ENCODE peak calls at places on chromosomes 5 and 9, in ten cellular contexts. One of them, this sample, is unnamed.
A peak's percentile ranks its signal among the peaks of the same experiment; 100 is the strongest.

GRCh38 chr9:125989090-125989501 is 241.9 kb downstream of the PBX3 start:
- DNase-seq in IMR-90: no peak
- DNase-seq in fibroblast of lung: no peak
- DNase-seq in psoas muscle: peak; percentile 38
- DNase-seq in lower lobe of right lung: peak; percentile 27
- DNase-seq in brain microvascular endothelial cell: no peak
- DNase-seq in bronchial epithelial cell: no peak
- DNase-seq in body of pancreas: no peak
- DNase-seq in right lobe of liver: peak; percentile 11
- DNase-seq in ovary: no peak
- DNase-seq in this sample: no peak

GRCh38 chr9:19998823-19999455 is 210.1 kb upstream of the SLC24A2 start:
- DNase-seq in IMR-90: no peak
- DNase-seq in fibroblast of lung: peak; percentile 61
- DNase-seq in psoas muscle: no peak
- DNase-seq in lower lobe of right lung: no peak
- DNase-seq in brain microvascular endothelial cell: peak; percentile 36
- DNase-seq in bronchial epithelial cell: peak; percentile 46
- DNase-seq in body of pancreas: no peak
- DNase-seq in right lobe of liver: no peak
- DNase-seq in ovary: no peak
- DNase-seq in this sample: peak; percentile 15

GRCh38 chr5:41728281-41728680 is 141.9 kb downstream of the OXCT1 start:
- DNase-seq in IMR-90: no peak
- DNase-seq in fibroblast of lung: no peak
- DNase-seq in psoas muscle: no peak
- DNase-seq in lower lobe of right lung: no peak
- DNase-seq in brain microvascular endothelial cell: no peak
- DNase-seq in bronchial epithelial cell: peak; percentile 86
- DNase-seq in body of pancreas: no peak
- DNase-seq in right lobe of liver: no peak
- DNase-seq in ovary: no peak
- DNase-seq in this sample: no peak

GRCh38 chr5:132057498-132058255 is 2.8 kb upstream of the IL3 start:
- DNase-seq in IMR-90: no peak
- DNase-seq in fibroblast of lung: no peak
- DNase-seq in psoas muscle: peak; percentile 28
- DNase-seq in lower lobe of right lung: peak; percentile 24
- DNase-seq in brain microvascular endothelial cell: no peak
- DNase-seq in bronchial epithelial cell: no peak
- DNase-seq in body of pancreas: no peak
- DNase-seq in right lobe of liver: peak; percentile 2
- DNase-seq in ovary: no peak
- DNase-seq in this sample: no peak

GRCh38 chr9:89357331-89358197 is 39.3 kb downstream of the SECISBP2 start:
- DNase-seq in IMR-90: no peak
- DNase-seq in fibroblast of lung: no peak
- DNase-seq in psoas muscle: no peak
- DNase-seq in lower lobe of right lung: no peak
- DNase-seq in brain microvascular endothelial cell: no peak
- DNase-seq in bronchial epithelial cell: no peak
- DNase-seq in body of pancreas: no peak
- DNase-seq in right lobe of liver: no peak
- DNase-seq in ovary: no peak
- DNase-seq in this sample: no peak

GRCh38 chr9:9389904-9390303 is 1222.9 kb downstream of the PTPRD start:
- DNase-seq in IMR-90: no peak
- DNase-seq in fibroblast of lung: no peak
- DNase-seq in psoas muscle: no peak
- DNase-seq in lower lobe of right lung: no peak
- DNase-seq in brain microvascular endothelial cell: no peak
- DNase-seq in bronchial epithelial cell: no peak
- DNase-seq in body of pancreas: no peak
- DNase-seq in right lobe of liver: no peak
- DNase-seq in ovary: no peak
- DNase-seq in this sample: no peak

GRCh38 chr9:38412751-38413150 is 11.5 kb downstream of the IGFBPL1 start:
- DNase-seq in IMR-90: no peak
- DNase-seq in fibroblast of lung: no peak
- DNase-seq in psoas muscle: no peak
- DNase-seq in lower lobe of right lung: no peak
- DNase-seq in brain microvascular endothelial cell: no peak
- DNase-seq in bronchial epithelial cell: no peak
- DNase-seq in body of pancreas: no peak
- DNase-seq in right lobe of liver: no peak
- DNase-seq in ovary: no peak
- DNase-seq in this sample: no peak

GRCh38 chr9:137417161-137418021 is 5.6 kb downstream of the EXD3 start:
- DNase-seq in IMR-90: no peak
- DNase-seq in fibroblast of lung: no peak
- DNase-seq in psoas muscle: peak; percentile 61
- DNase-seq in lower lobe of right lung: peak; percentile 51
- DNase-seq in brain microvascular endothelial cell: no peak
- DNase-seq in bronchial epithelial cell: no peak
- DNase-seq in body of pancreas: no peak
- DNase-seq in right lobe of liver: peak; percentile 19
- DNase-seq in ovary: peak; percentile 48
- DNase-seq in this sample: no peak

GRCh38 chr5:5239191-5239590 is 99.1 kb downstream of the ADAMTS16 start:
- DNase-seq in IMR-90: no peak
- DNase-seq in fibroblast of lung: no peak
- DNase-seq in psoas muscle: no peak
- DNase-seq in lower lobe of right lung: no peak
- DNase-seq in brain microvascular endothelial cell: no peak
- DNase-seq in bronchial epithelial cell: no peak
- DNase-seq in body of pancreas: no peak
- DNase-seq in right lobe of liver: no peak
- DNase-seq in ovary: no peak
- DNase-seq in this sample: no peak

GRCh38 chr5:65356274-65356673 is 125.4 kb downstream of the ADAMTS6 start:
- DNase-seq in IMR-90: no peak
- DNase-seq in fibroblast of lung: no peak
- DNase-seq in psoas muscle: no peak
- DNase-seq in lower lobe of right lung: no peak
- DNase-seq in brain microvascular endothelial cell: no peak
- DNase-seq in bronchial epithelial cell: no peak
- DNase-seq in body of pancreas: no peak
- DNase-seq in right lobe of liver: no peak
- DNase-seq in ovary: no peak
- DNase-seq in this sample: peak; percentile 45

GRCh38 chr5:173742432-173742816 is 126.0 kb upstream of the BOD1 start:
- DNase-seq in IMR-90: no peak
- DNase-seq in fibroblast of lung: no peak
- DNase-seq in psoas muscle: no peak
- DNase-seq in lower lobe of right lung: no peak
- DNase-seq in brain microvascular endothelial cell: no peak
- DNase-seq in bronchial epithelial cell: no peak
- DNase-seq in body of pancreas: no peak
- DNase-seq in right lobe of liver: no peak
- DNase-seq in ovary: no peak
- DNase-seq in this sample: no peak

GRCh38 chr9:2043243-2043642 is 28.1 kb downstream of the SMARCA2 start:
- DNase-seq in IMR-90: no peak
- DNase-seq in fibroblast of lung: peak; percentile 14
- DNase-seq in psoas muscle: no peak
- DNase-seq in lower lobe of right lung: no peak
- DNase-seq in brain microvascular endothelial cell: no peak
- DNase-seq in bronchial epithelial cell: no peak
- DNase-seq in body of pancreas: no peak
- DNase-seq in right lobe of liver: no peak
- DNase-seq in ovary: no peak
- DNase-seq in this sample: no peak

GRCh38 chr9:34085581-34086500 is 37.2 kb upstream of the UBAP2 start:
- DNase-seq in IMR-90: peak; percentile 30
- DNase-seq in fibroblast of lung: no peak
- DNase-seq in psoas muscle: no peak
- DNase-seq in lower lobe of right lung: no peak
- DNase-seq in brain microvascular endothelial cell: no peak
- DNase-seq in bronchial epithelial cell: no peak
- DNase-seq in body of pancreas: no peak
- DNase-seq in right lobe of liver: no peak
- DNase-seq in ovary: no peak
- DNase-seq in this sample: no peak

GRCh38 chr9:21110708-21111576 is 30.7 kb downstream of the IFNW1 start:
- DNase-seq in IMR-90: peak; percentile 82
- DNase-seq in fibroblast of lung: peak; percentile 62
- DNase-seq in psoas muscle: no peak
- DNase-seq in lower lobe of right lung: no peak
- DNase-seq in brain microvascular endothelial cell: peak; percentile 59
- DNase-seq in bronchial epithelial cell: peak; percentile 73
- DNase-seq in body of pancreas: no peak
- DNase-seq in right lobe of liver: no peak
- DNase-seq in ovary: no peak
- DNase-seq in this sample: peak; percentile 89

GRCh38 chr5:33828611-33829286 is 63.0 kb downstream of the ADAMTS12 start:
- DNase-seq in IMR-90: no peak
- DNase-seq in fibroblast of lung: peak; percentile 66
- DNase-seq in psoas muscle: no peak
- DNase-seq in lower lobe of right lung: no peak
- DNase-seq in brain microvascular endothelial cell: no peak
- DNase-seq in bronchial epithelial cell: no peak
- DNase-seq in body of pancreas: no peak
- DNase-seq in right lobe of liver: no peak
- DNase-seq in ovary: no peak
- DNase-seq in this sample: no peak

GRCh38 chr5:135426102-135427082 is 20.8 kb downstream of the DCANP1 start:
- DNase-seq in IMR-90: peak; percentile 61
- DNase-seq in fibroblast of lung: peak; percentile 41
- DNase-seq in psoas muscle: no peak
- DNase-seq in lower lobe of right lung: no peak
- DNase-seq in brain microvascular endothelial cell: peak; percentile 49
- DNase-seq in bronchial epithelial cell: peak; percentile 68
- DNase-seq in body of pancreas: no peak
- DNase-seq in right lobe of liver: no peak
- DNase-seq in ovary: no peak
- DNase-seq in this sample: peak; percentile 82

GRCh38 chr9:104958756-104959155 is 30.8 kb upstream of the ABCA1 start:
- DNase-seq in IMR-90: no peak
- DNase-seq in fibroblast of lung: no peak
- DNase-seq in psoas muscle: no peak
- DNase-seq in lower lobe of right lung: no peak
- DNase-seq in brain microvascular endothelial cell: no peak
- DNase-seq in bronchial epithelial cell: no peak
- DNase-seq in body of pancreas: no peak
- DNase-seq in right lobe of liver: no peak
- DNase-seq in ovary: no peak
- DNase-seq in this sample: peak; percentile 55
- H3K4me3 ChIP-seq in IMR-90: no peak overlapping the region
- H3K4me3 ChIP-seq in fibroblast of lung: no peak overlapping the region
- H3K4me3 ChIP-seq in psoas muscle: no peak overlapping the region
- H3K4me3 ChIP-seq in lower lobe of right lung: no peak overlapping the region
- H3K4me3 ChIP-seq in brain microvascular endothelial cell: no peak overlapping the region
- H3K4me3 ChIP-seq in bronchial epithelial cell: no peak overlapping the region
- H3K4me3 ChIP-seq in body of pancreas: no peak overlapping the region
- H3K4me3 ChIP-seq in right lobe of liver: no peak overlapping the region
- H3K4me3 ChIP-seq in ovary: no peak overlapping the region
- H3K4me3 ChIP-seq in this sample: no peak overlapping the region

GRCh38 chr5:96175090-96175489 is 213.4 kb upstream of the ELL2 start:
- DNase-seq in IMR-90: no peak
- DNase-seq in fibroblast of lung: no peak
- DNase-seq in psoas muscle: no peak
- DNase-seq in lower lobe of right lung: no peak
- DNase-seq in brain microvascular endothelial cell: no peak
- DNase-seq in bronchial epithelial cell: no peak
- DNase-seq in body of pancreas: no peak
- DNase-seq in right lobe of liver: no peak
- DNase-seq in ovary: no peak
- DNase-seq in this sample: no peak
- TF ChIP-seq CTCF in IMR-90: no peak
- TF ChIP-seq CTCF in fibroblast of lung: no peak
- TF ChIP-seq CTCF in psoas muscle: no peak
- TF ChIP-seq CTCF in lower lobe of right lung: peak; percentile 29
- TF ChIP-seq CTCF in brain microvascular endothelial cell: peak; percentile 54
- TF ChIP-seq CTCF in bronchial epithelial cell: peak; percentile 4
- TF ChIP-seq CTCF in body of pancreas: peak; percentile 14
- TF ChIP-seq CTCF in right lobe of liver: peak; percentile 41
- TF ChIP-seq CTCF in ovary: no peak
- TF ChIP-seq CTCF in this sample: peak; percentile 41

DNA sequence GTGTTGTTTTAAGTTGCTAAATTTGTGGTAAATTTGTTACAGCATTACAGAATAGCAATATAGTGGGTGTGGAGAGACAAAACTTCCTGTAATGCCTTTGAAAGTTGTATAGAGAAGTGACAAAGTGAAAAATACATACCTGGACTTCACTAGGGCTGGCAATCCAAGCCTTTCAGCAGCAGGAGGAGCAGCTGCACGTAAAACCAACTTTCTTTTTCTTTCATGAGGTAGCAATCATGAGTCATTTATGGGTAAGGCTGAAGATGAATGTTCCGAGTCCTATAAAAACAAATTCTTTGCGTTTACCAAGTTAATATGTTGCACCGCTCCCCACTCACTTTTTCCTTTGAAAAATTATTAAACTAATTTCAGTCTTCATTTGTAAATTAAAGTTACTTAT is 1138.2 kb downstream of the TAF11L14 start:
- DNase-seq in IMR-90: no peak
- DNase-seq in fibroblast of lung: peak; percentile 37
- DNase-seq in psoas muscle: no peak
- DNase-seq in lower lobe of right lung: no peak
- DNase-seq in brain microvascular endothelial cell: no peak
- DNase-seq in bronchial epithelial cell: peak; percentile 77
- DNase-seq in body of pancreas: no peak
- DNase-seq in right lobe of liver: no peak
- DNase-seq in ovary: no peak
- DNase-seq in this sample: peak; percentile 2
- H3K4me3 ChIP-seq in IMR-90: no peak overlapping the region
- H3K4me3 ChIP-seq in fibroblast of lung: no peak overlapping the region
- H3K4me3 ChIP-seq in psoas muscle: no peak overlapping the region
- H3K4me3 ChIP-seq in lower lobe of right lung: no peak overlapping the region
- H3K4me3 ChIP-seq in brain microvascular endothelial cell: no peak overlapping the region
- H3K4me3 ChIP-seq in bronchial epithelial cell: no peak overlapping the region
- H3K4me3 ChIP-seq in body of pancreas: no peak overlapping the region
- H3K4me3 ChIP-seq in right lobe of liver: no peak overlapping the region
- H3K4me3 ChIP-seq in ovary: no peak overlapping the region
- H3K4me3 ChIP-seq in this sample: no peak overlapping the region

DNA sequence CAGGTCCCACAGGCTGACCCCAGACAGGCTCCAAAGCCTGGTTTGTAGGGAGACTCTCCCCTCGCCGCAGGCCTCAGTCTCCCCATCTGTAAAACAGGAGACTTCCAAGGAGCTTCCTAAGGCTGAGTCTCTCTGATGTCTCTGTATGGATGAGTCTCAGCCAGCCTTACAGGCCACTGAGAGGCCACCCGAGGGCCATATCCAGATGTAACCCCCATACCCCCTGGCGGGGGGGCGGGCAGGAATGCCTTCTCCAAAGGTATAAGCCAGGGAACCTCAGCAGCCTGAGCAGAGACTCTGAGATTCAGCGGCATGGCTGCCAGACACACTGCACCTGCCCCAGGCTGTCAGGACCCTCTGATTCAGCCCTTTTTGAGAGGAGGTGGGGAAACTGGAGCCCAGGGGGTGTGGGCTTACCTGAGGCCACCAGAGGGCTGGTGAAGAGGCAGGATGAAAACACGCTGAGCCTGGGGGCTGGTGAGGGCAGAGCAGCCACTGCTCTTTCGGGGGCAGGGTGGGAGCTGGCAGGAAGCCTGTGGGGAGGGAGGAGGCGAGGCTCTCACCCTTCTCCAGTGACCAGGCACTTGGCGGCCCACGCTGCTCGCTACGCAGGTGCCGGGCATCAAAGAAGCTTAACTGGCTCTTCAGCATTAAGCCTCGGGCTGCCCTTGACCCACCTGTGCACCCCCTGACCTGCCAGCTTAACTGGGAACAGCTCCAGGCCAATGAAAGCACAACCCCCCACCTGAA is 5.5 kb upstream of the SUSD3 start:
- DNase-seq in IMR-90: no peak
- DNase-seq in fibroblast of lung: no peak
- DNase-seq in psoas muscle: no peak
- DNase-seq in lower lobe of right lung: peak; percentile 67
- DNase-seq in brain microvascular endothelial cell: no peak
- DNase-seq in bronchial epithelial cell: no peak
- DNase-seq in body of pancreas: no peak
- DNase-seq in right lobe of liver: no peak
- DNase-seq in ovary: peak; percentile 70
- DNase-seq in this sample: no peak
- TF ChIP-seq CTCF in IMR-90: no peak
- TF ChIP-seq CTCF in fibroblast of lung: no peak
- TF ChIP-seq CTCF in psoas muscle: no peak
- TF ChIP-seq CTCF in lower lobe of right lung: no peak
- TF ChIP-seq CTCF in brain microvascular endothelial cell: no peak
- TF ChIP-seq CTCF in bronchial epithelial cell: no peak
- TF ChIP-seq CTCF in body of pancreas: no peak
- TF ChIP-seq CTCF in right lobe of liver: no peak
- TF ChIP-seq CTCF in ovary: no peak
- TF ChIP-seq CTCF in this sample: no peak